ENCODE peak calls at places on chromosomes 11 and 22, in four cellular contexts. H is activated naive CD4-positive, alpha-beta T cell; M is upper lobe of right lung; P is activated CD4-positive, CD25-positive, alpha-beta regulatory T cell. N is an unnamed sample.

GRCh38 chr11:107562647-107563208 is 2.8 kb downstream of the ALKBH8 start:
- DNase-seq in H (no peak), M (no peak), P (no peak), N (no peak)

GRCh38 chr11:124123587-124123986 is 8.3 kb downstream of the VWA5A start:
- DNase-seq in H (no peak), M (no peak), P (no peak), N (no peak)

GRCh38 chr22:19776433-19777031 is 16.0 kb downstream of the TBX1 start:
- DNase-seq in H (no peak), M (no peak), P (no peak), N (no peak)

GRCh38 chr11:120180571-120181445 is 30.0 kb upstream of the OAF start:
- DNase-seq in H (no peak), M (peak; percentile 31), P (no peak), N (no peak)

GRCh38 chr22:44702479-44703219 is 645 bp downstream of the PRR5 start:
- DNase-seq in H (no peak), M (peak; percentile 76), P (no peak), N (no peak)

GRCh38 chr22:23922921-23923320 is 28.7 kb downstream of the MIF start:
- DNase-seq in H (no peak), M (no peak), P (no peak), N (no peak)

GRCh38 chr11:80186687-80187086 is 745.9 kb upstream of the TENM4 start:
- DNase-seq in H (no peak), M (no peak), P (no peak), N (no peak)

GRCh38 chr11:86118201-86118600 is 49.3 kb upstream of the PICALM start:
- DNase-seq in H (no peak), M (no peak), P (no peak), N (no peak)

GRCh38 chr22:29689872-29690213 is 30.0 kb upstream of the CABP7 start:
- DNase-seq in H (no peak), M (peak; percentile 78), P (no peak), N (no peak)

GRCh38 chr22:37599161-37599560 is 9.5 kb upstream of the GGA1 start:
- DNase-seq in H (no peak), M (no peak), P (no peak), N (no peak)

GRCh38 chr11:21969841-21970240 is 223.0 kb upstream of the ANO5 start:
- DNase-seq in H (no peak), M (no peak), P (no peak), N (no peak)

GRCh38 chr11:122670131-122670530 is 14.6 kb downstream of the UBASH3B start:
- DNase-seq in H (no peak), M (no peak), P (no peak), N (no peak)

GRCh38 chr11:1039481-1040427 is 3.2 kb upstream of the MUC6 start:
- DNase-seq in H (no peak), M (peak; percentile 81), P (no peak), N (no peak)

GRCh38 chr11:10139081-10139480 is 154.9 kb downstream of the SBF2 start:
- DNase-seq in H (no peak), M (no peak), P (no peak), N (no peak)

GRCh38 chr22:25076281-25076680 is 123.4 kb upstream of the CRYBB3 start:
- DNase-seq in H (no peak), M (no peak), P (no peak), N (no peak)

GRCh38 chr22:23196165-23196564 is 15.9 kb downstream of the BCR start:
- DNase-seq in H (no peak), M (no peak), P (no peak), N (no peak)

GRCh38 chr11:113248702-113249490 is 65.5 kb upstream of the TTC12 start:
- DNase-seq in H (no peak), M (no peak), P (no peak), N (no peak)

GRCh38 chr11:99244613-99245012 is 223.9 kb downstream of the CNTN5 start:
- DNase-seq in H (no peak), M (no peak), P (no peak), N (no peak)

GRCh38 chr11:65636108-65636809 is 1.6 kb upstream of the SIPA1 start:
- DNase-seq in H (no peak), M (no peak), P (no peak), N (no peak)

N was measured in D721Med.